ENCODE peak calls at places on chromosomes 16 and 17, in seven cellular contexts. Z is fibroblast of villous mesenchyme; N is HCT116; J is Peyer's patch; E is left ventricle myocardium inferior; F is naive thymus-derived CD4-positive, alpha-beta T cell; V is fibroblast of the aortic adventitia. W is an unnamed sample.

GRCh38 chr17:32191306-32191705 is 49.0 kb downstream of the RHOT1 start:
- DNase-seq in F (no peak), E (no peak), Z (no peak), V (peak), J (no peak), N (no peak), W (no peak)

GRCh38 chr17:78919816-78920516 is 5.2 kb downstream of the TIMP2 start:
- DNase-seq in F (no peak), J (no peak), V (no peak), N (no peak), E (no peak), Z (no peak), W (no peak)

GRCh38 chr17:31068291-31068690 is 26.5 kb upstream of the NF1 start:
- DNase-seq in V (no peak), N (peak), J (no peak), Z (peak), F (no peak), E (no peak), W (peak)

GRCh38 chr17:31487648-31488263 is 96.3 kb downstream of the RAB11FIP4 start:
- DNase-seq in J (peak), F (peak), Z (peak), V (peak), E (peak), N (peak), W (peak)

GRCh38 chr16:46775214-46775613 is 27.1 kb upstream of the MYLK3 start:
- DNase-seq in V (no peak), N (no peak), E (no peak), J (no peak), Z (no peak), F (no peak), W (no peak)

GRCh38 chr17:1197781-1198490 is 18.2 kb upstream of the ABR start:
- DNase-seq in E (peak), V (no peak), Z (peak), J (peak), F (peak), N (no peak), W (peak)

GRCh38 chr17:68296217-68297140 is 5.2 kb downstream of the ARSG start:
- DNase-seq in Z (no peak), N (no peak), V (no peak), E (no peak), J (no peak), F (peak), W (no peak)

GRCh38 chr17:40372031-40372430 is 7.5 kb upstream of the GJD3 start:
- DNase-seq in E (no peak), Z (no peak), V (no peak), J (no peak), N (no peak), F (no peak), W (no peak)

GRCh38 chr17:76866203-76866602 is 2.0 kb upstream of the MGAT5B start:
- DNase-seq in Z (no peak), F (no peak), N (no peak), V (no peak), J (no peak), E (no peak), W (no peak)

GRCh38 chr16:14562691-14563491 is 67.2 kb downstream of the PARN start:
- DNase-seq in N (no peak), F (no peak), E (no peak), V (peak), J (peak), Z (peak), W (no peak)

GRCh38 chr16:7866144-7866543 is 533.5 kb downstream of the RBFOX1 start:
- DNase-seq in J (no peak), V (no peak), E (no peak), Z (no peak), N (no peak), F (no peak), W (no peak)

GRCh38 chr16:68490829-68491575 is 42.7 kb upstream of the SMPD3 start:
- DNase-seq in N (peak), F (no peak), E (no peak), Z (no peak), V (peak), J (peak), W (peak)

GRCh38 chr17:11742891-11743290 is 144.6 kb downstream of the DNAH9 start:
- DNase-seq in V (no peak), F (no peak), Z (no peak), E (no peak), J (no peak), N (no peak), W (no peak)

GRCh38 chr17:73952136-73952497 is 251.4 kb upstream of the RPL38 start:
- DNase-seq in Z (no peak), N (no peak), E (no peak), J (no peak), F (no peak), V (no peak), W (no peak)
- H3K4me3 ChIP-seq in Z (no peak), N (no peak), E (peak), J (no peak), F (no peak), V (no peak), W (no peak)

DNA sequence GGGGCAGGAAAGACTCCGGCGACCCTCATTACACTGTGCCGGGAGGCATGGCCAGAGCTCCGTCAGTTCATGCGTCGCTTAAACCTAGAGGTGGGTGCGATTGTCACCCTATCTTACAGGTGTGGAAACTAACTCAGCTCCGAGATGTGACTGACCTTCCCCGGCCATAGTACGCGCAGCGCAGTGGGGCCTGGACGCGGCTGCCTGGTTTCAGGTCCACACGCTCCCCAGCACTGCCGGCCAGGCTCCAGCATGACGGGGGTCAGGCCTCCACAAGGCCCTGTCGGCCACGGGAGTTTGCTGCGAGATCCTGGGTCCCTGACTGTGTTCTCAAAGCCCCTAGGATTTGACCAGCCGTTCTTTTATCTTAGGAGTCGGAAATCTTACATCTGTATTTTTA is 34.4 kb downstream of the JPH3 start:
- DNase-seq in V (no peak), N (no peak), F (no peak), Z (no peak), J (no peak), E (no peak), W (no peak)
- H3K4me3 ChIP-seq in V (no peak), N (no peak), F (no peak), Z (no peak), J (no peak), E (no peak), W (no peak)

DNA sequence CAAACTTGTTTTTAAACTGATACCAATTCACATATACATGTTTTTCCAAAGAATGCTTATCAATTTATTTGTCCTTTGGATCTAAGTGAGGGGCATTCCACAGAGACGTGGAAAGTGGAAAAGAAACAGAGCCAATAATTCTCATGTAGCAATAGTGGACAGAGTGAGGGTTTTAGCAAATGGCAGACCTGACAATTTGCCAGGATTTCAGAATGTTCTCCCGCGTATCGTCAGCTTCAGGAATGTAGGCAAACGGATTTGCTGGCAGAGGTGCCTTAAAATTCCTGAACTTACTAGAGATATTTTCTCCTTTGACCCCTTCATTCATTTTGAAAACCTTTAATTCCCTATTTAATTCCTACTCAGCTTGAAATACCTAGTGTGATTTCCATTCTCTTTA is 193.4 kb upstream of the CPHXL start:
- DNase-seq in F (no peak), N (no peak), V (peak), E (no peak), Z (peak), J (no peak), W (no peak)
- H3K4me3 ChIP-seq in F (no peak), N (no peak), V (no peak), E (no peak), Z (no peak), J (no peak), W (no peak)

GRCh38 chr17:62001105-62001504 is 64.0 kb downstream of the MED13 start:
- DNase-seq in F (no peak), E (no peak), Z (no peak), J (no peak), V (no peak), N (no peak), W (no peak)

GRCh38 chr17:62000186-62000585 is 64.9 kb downstream of the MED13 start:
- DNase-seq in F (no peak), V (no peak), N (no peak), E (no peak), Z (no peak), J (no peak), W (no peak)

GRCh38 chr17:61996916-61997605 is 68.0 kb downstream of the MED13 start:
- DNase-seq in J (no peak), N (no peak), Z (no peak), F (no peak), V (peak), E (no peak), W (no peak)

DNA sequence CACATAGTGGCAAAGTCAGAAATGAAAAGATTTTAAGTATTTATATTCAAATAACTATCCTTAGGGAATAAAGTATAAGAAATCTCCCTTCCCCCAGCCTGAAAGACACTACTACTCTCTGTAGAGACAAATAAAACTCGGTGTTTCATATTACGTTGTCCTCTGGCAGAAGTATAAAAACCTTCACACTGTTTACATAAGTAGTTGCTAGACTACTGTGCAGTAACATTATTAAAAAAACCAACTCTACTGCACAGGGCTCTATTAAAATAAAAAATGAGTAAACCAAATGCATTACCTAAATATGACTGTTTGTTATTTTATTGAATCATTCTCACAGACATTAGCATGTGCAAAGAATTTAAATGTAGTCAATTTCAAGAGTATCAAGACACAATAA is 67.4 kb downstream of the MED13 start:
- DNase-seq in E (no peak), F (no peak), J (no peak), Z (peak), N (no peak), V (peak), W (no peak)
- H3K4me3 ChIP-seq in E (peak), F (no peak), J (no peak), Z (no peak), N (no peak), V (no peak), W (no peak)

DNA sequence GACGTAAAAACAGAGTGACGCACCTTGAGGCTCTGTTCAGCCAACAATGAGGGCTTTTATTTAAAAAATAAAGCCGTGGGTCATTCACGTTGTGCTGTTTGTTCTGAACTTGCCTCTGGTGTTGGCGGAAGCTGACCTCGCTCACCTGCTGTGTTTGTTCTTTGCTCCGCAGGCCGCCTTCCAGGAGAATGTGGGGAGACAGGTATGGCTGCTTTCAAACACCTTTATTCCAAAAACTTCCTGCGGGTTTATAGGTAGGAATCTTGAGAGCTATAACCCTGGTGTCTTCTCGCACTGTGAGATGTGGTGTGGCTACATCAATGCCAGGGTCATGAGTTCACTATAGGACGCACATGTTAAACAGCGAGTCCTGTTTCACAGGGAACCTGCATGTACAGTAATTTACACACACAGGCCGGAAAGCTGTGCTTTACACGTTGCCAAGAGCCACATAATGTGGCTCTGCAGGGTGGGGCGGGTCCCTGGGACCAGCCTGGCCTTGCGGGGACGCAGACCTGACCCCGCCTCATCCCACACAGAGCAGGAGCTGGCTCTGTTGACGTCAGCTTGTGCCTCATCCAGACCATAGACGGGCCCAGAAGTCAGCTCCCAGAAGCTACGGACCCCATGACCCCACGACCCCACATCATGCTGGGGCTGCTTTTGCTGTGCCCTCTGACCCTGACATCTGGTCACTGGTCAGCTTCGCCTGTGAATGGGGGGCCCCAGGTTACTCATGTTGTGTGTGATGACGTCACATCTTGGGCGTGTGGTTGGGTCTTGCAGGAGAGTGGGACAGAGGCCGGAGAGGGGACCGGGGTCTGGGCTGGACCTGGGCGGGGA is 49.9 kb upstream of the ZNF750 start:
- DNase-seq in Z (no peak), J (no peak), N (peak), E (no peak), F (no peak), V (no peak), W (no peak)
- H3K4me3 ChIP-seq in Z (no peak), J (no peak), N (no peak), E (no peak), F (no peak), V (no peak), W (no peak)

GRCh38 chr17:50166518-50167181 is 845 bp downstream of the SGCA start:
- DNase-seq in V (no peak), E (no peak), F (no peak), N (no peak), J (no peak), Z (no peak), W (no peak)
- H3K4me3 ChIP-seq in V (no peak), E (peak), F (no peak), N (no peak), J (no peak), Z (no peak), W (no peak)